ENCODE peak calls at places on chromosome X, in five cellular contexts. F is IMR-90, N is neuronal stem cell, G is mesenchymal stem cell, Q is H1. B is an unnamed sample. For H3K79me1, the result is how much of the 10 kb centered on the place peaks cover.

GRCh38 chrX:120774611-120775010 is 101.1 kb downstream of the CT47B1 start:
- DNase-seq in N (no peak), F (no peak), G (no peak), Q (no peak), B (no peak)

GRCh38 chrX:22314692-22315091 is 42.0 kb downstream of the CBLL2 start:
- DNase-seq in Q (no peak), G (peak), F (peak), N (no peak), B (peak)

GRCh38 chrX:70478521-70478920 is 33.9 kb downstream of the DLG3 start:
- DNase-seq in G (peak), N (no peak), F (no peak), Q (no peak), B (no peak)

GRCh38 chrX:13927175-13927574 is 102.5 kb downstream of the GEMIN8 start:
- DNase-seq in N (no peak), F (no peak), G (no peak), Q (no peak), B (no peak)

GRCh38 chrX:84729809-84730208 is 227.6 kb upstream of the HDX start:
- DNase-seq in N (peak), F (peak), Q (no peak), G (peak), B (peak)

GRCh38 chrX:65596270-65596669 is 61.7 kb upstream of the LAS1L start:
- DNase-seq in N (no peak), F (peak), Q (no peak), G (peak), B (peak)

GRCh38 chrX:31656013-31656412 is 584.2 kb upstream of the FTHL17 start:
- DNase-seq in N (no peak), Q (no peak), G (peak), F (peak), B (no peak)

GRCh38 chrX:2664497-2664896 is 26.6 kb upstream of the CD99 start:
- DNase-seq in Q (no peak), G (no peak), N (no peak), F (peak), B (no peak)

GRCh38 chrX:130094712-130095111 is 15.6 kb downstream of the ELF4 start:
- DNase-seq in Q (no peak), F (no peak), N (no peak), G (no peak), B (no peak)

GRCh38 chrX:7580127-7580526 is 262.8 kb upstream of the VCX start:
- DNase-seq in N (no peak), Q (no peak), G (no peak), F (no peak), B (peak)

GRCh38 chrX:134622813-134623185 is 35.5 kb downstream of the PLAC1 start:
- DNase-seq in Q (no peak), F (no peak), G (no peak), N (no peak), B (peak)

GRCh38 chrX:31147175-31147574 is 75.3 kb upstream of the FTHL17 start:
- DNase-seq in Q (no peak), G (no peak), F (no peak), N (no peak), B (no peak)

GRCh38 chrX:134836497-134836968 is 154.3 kb upstream of the SMIM10 start:
- DNase-seq in G (peak), N (no peak), Q (no peak), F (peak), B (no peak)

GRCh38 chrX:444305-444704 is 57.6 kb upstream of the PPP2R3B start:
- DNase-seq in N (no peak), G (no peak), Q (no peak), F (no peak), B (no peak)

GRCh38 chrX:29869837-29870236 is 345.5 kb upstream of the MAGEB2 start:
- DNase-seq in Q (no peak), F (no peak), N (no peak), G (no peak), B (no peak)

GRCh38 chrX:24317567-24317966 is 3.7 kb upstream of the SUPT20HL2 start:
- DNase-seq in G (no peak), Q (no peak), N (no peak), F (no peak), B (no peak)

GRCh38 chrX:13658602-13659001 is 5.7 kb downstream of the TCEANC start:
- DNase-seq in F (peak), G (peak), N (peak), Q (no peak), B (peak)

GRCh38 chrX:100681581-100681980 is 37.6 kb downstream of the SRPX2 start:
- DNase-seq in G (no peak), Q (no peak), N (no peak), F (no peak), B (no peak)

GRCh38 chrX:40543661-40544328 is 37.0 kb upstream of the ATP6AP2 start:
- DNase-seq in N (peak), G (peak), F (peak), Q (no peak), B (peak)

GRCh38 chrX:63959975-63960374 is 175.0 kb upstream of the ARHGEF9 start:
- DNase-seq in Q (no peak), F (no peak), G (no peak), N (peak), B (no peak)

GRCh38 chrX:1472975-1473374 is 20.3 kb upstream of the ASMTL start:
- DNase-seq in Q (no peak), F (no peak), G (no peak), N (no peak), B (no peak)

GRCh38 chrX:53253293-53254020 is 27.9 kb downstream of the IQSEC2 start:
- DNase-seq in G (no peak), F (no peak), Q (no peak), N (no peak), B (no peak)

GRCh38 chrX:104315555-104315954 is 60.8 kb upstream of the ESX1 start:
- DNase-seq in F (peak), G (peak), Q (no peak), N (no peak), B (no peak)

GRCh38 chrX:45208121-45208856 is 7.6 kb upstream of the DIPK2B start:
- DNase-seq in G (no peak), N (no peak), Q (no peak), F (no peak), B (peak)

GRCh38 chrX:71252221-71252620 is 1.7 kb downstream of the ZMYM3 start:
- DNase-seq in G (no peak), F (no peak), Q (no peak), N (no peak), B (no peak)

GRCh38 chrX:111492085-111492484 is 19.4 kb upstream of the SERTM2 start:
- DNase-seq in F (no peak), G (peak), N (no peak), Q (no peak), B (no peak)

GRCh38 chrX:39226307-39226706 is 425.0 kb downstream of the MID1IP1 start:
- DNase-seq in G (no peak), Q (no peak), N (no peak), F (no peak), B (no peak)
- H3K79me1 ChIP-seq in G (under half), Q (under half), N (under half), F (under half), B (under half)

DNA sequence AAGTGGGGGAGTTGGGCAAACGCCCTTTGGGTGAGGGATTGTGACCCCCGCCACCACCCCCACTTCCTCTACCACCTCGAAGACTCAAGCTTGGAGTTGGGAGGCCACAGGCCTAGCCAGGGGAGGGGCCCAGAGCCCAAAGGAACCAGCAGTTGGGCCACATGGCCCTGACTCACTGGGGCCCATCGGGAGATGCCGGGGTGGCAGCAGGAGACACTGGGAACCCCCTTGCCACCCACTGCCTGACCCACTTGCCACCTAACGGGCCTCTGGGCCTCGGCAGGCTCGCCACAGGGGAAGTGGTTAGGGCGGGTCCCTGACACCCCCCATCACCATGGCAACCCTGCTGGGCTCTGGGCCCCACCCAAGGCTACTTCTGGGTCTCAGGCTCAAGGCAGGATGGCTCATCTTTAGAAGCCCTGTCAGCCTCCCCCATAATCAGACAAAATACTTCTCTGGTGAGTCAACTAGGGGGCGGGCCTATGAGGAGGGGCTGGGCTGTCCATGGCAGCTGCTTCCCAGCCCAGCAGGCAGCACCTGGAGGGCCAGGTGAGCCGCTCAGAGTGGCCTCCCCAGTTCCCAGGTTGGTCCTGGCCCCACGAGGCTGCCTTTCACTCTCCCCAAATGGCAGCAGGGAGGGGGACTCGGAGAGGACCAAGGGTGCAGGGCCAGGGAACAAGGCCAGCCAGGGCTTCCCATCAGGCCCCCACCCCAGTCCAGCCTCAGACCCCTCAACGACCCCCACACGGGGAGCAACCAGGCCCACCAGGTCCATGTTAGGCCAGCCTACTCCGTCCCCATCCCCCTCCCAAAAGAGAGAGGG is 5.6 kb downstream of the FLNA start:
- DNase-seq in N (no peak), F (peak), Q (no peak), G (peak), B (peak)
- H2BK120ac ChIP-seq in N (no peak), F (peak), Q (no peak), G (peak), B (peak)

GRCh38 chrX:10156199-10157031 is at the start of gene CLCN4:
- DNase-seq in Q (peak), N (peak), F (no peak), G (peak), B (peak)

GRCh38 chrX:10157032-10157341 is 212 bp downstream of the CLCN4 start:
- DNase-seq in Q (no peak), F (no peak), G (no peak), N (no peak), B (no peak)

GRCh38 chrX:10158279-10158939 is 1.6 kb downstream of the CLCN4 start:
- DNase-seq in Q (peak), F (no peak), N (peak), G (peak), B (peak)

GRCh38 chrX:10159069-10159468 is 2.3 kb downstream of the CLCN4 start:
- DNase-seq in N (no peak), F (no peak), Q (no peak), G (no peak), B (peak)

DNA sequence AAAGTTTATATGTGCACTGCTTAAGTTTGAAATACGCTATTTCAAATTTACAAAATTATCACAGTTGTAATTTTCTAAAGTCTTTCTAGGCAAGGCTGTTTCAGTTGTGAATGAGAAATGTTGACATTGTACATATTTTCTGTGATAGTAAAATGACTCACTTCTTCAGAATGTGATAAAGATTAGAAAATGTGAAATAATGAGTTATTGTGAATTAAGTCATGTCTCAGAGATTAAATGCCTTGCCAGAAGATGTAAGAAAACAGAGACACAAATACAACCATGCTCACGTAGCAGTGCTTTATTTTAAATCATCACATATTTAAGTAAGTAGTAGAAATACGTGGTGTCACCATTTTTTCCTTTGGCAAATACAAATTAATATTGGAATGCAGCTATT is 770 bp downstream of the CLCN4 start:
- DNase-seq in F (peak), N (no peak), G (peak), Q (no peak), B (no peak)
- H3K4me3 ChIP-seq in F (no peak), N (no peak), G (peak), Q (no peak), B (no peak)

GRCh38 chrX:69021095-69021494 is 144.2 kb downstream of the PJA1 start:
- DNase-seq in Q (no peak), F (no peak), G (no peak), N (no peak), B (no peak)

GRCh38 chrX:69021561-69021960 is 143.7 kb downstream of the PJA1 start:
- DNase-seq in N (no peak), F (no peak), G (no peak), Q (no peak), B (no peak)

GRCh38 chrX:69020316-69020715 is 144.9 kb downstream of the PJA1 start:
- DNase-seq in G (no peak), F (no peak), N (no peak), Q (no peak), B (no peak)

GRCh38 chrX:69024287-69024686 is 141.0 kb downstream of the PJA1 start:
- DNase-seq in G (no peak), F (no peak), Q (no peak), N (no peak), B (no peak)

DNA sequence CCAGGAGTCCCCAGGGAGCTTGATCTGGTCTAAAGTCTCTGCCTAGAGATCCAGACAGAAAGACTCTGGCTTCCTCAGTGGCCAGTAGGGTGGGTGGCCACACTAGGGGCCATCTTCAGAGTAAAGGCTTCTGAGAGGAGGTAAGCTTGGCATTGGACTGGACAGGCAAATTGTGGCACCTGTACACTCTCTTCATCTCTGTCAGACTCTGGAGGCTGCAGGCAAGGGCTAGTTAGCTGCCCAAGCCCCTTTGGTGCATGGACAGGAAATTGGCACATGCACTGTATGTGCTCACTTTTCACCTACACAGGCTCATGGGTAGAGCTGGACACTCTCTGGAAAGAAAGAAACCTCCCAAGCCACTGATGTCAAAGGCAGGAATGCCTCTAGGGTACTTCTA is 142.8 kb downstream of the PJA1 start:
- DNase-seq in G (no peak), F (no peak), N (no peak), Q (no peak), B (no peak)
- H3K79me1 ChIP-seq in G (under half), F (under half), N (under half), Q (under half), B (under half)

GRCh38 chrX:48802089-48802812 is 384 bp downstream of the HDAC6 start:
- DNase-seq in F (peak), N (peak), G (peak), Q (peak), B (peak)

GRCh38 chrX:48802813-48803261 is 970 bp downstream of the HDAC6 start:
- DNase-seq in F (no peak), Q (no peak), G (peak), N (no peak), B (peak)

GRCh38 chrX:48800574-48801280 is 1.1 kb upstream of the HDAC6 start:
- DNase-seq in Q (no peak), G (no peak), F (no peak), N (no peak), B (peak)

GRCh38 chrX:48798318-48798717 is 3.5 kb upstream of the HDAC6 start:
- DNase-seq in N (no peak), G (no peak), Q (no peak), F (no peak), B (no peak)

GRCh38 chrX:48801281-48802088 is at the start of gene HDAC6:
- DNase-seq in G (peak), N (peak), Q (peak), F (peak), B (peak)
- H2BK120ac ChIP-seq in G (peak), N (no peak), Q (no peak), F (peak), B (no peak)

GRCh38 chrX:47501226-47502071 is 18.4 kb upstream of the ZNF41 start:
- DNase-seq in G (peak), N (no peak), F (peak), Q (no peak), B (no peak)
- H3K4me3 ChIP-seq in G (peak), N (no peak), F (no peak), Q (no peak), B (no peak)

DNA sequence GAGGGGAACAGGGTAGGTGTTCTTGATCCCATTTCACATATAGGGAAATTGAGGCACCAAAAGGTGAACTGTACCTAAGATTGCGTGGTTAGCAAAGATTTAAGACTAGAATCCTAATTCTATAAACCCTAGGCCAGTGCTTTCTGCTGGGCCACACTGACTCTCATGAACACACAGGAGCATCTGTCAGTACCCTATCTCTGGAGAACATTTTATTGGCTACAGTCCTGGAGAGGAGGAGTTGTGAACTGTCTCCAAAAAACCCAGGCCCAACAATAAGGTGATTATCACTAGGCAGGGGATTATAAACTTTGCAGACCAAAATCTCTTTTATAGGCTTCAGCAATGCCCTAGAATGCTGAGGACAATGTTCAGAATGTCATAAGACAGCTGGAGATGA is 24.1 kb downstream of the OPHN1 start:
- DNase-seq in N (no peak), G (no peak), F (no peak), Q (no peak), B (peak)
- H3K79me1 ChIP-seq in N (under half), G (under half), F (under half), Q (under half), B (under half)

B was measured in mesendoderm.